ENCODE peak calls at places on chromosomes 11 and 22, in six cellular contexts. S is stimulated activated CD4-positive, alpha-beta T cell treated with anti-CD3 and anti-CD28 coated beads, Interleukin-2, amount 100 ng/mL, for 24 hours; V is NCI-H524 treated with DMSO at 0.1 percent for 48 hours; O is DMS 273 treated with DMSO at 0.1 percent for 48 hours; K is hypothalamus; A is sciatic nerve. N is an unnamed sample.

GRCh38 chr11:114031599-114032320 is 27.8 kb upstream of the ZBTB16 start:
- DNase-seq in V (no peak), O (no peak), S (no peak), A (no peak), K (no peak), N (peak)

GRCh38 chr22:41074941-41075710 is 17.3 kb upstream of the EP300 start:
- DNase-seq in S (no peak), A (no peak), O (no peak), K (no peak), V (no peak), N (no peak)

GRCh38 chr22:17742528-17742902 is 31.8 kb downstream of the BID start:
- DNase-seq in A (peak), S (peak), K (peak), O (no peak), V (no peak), N (no peak)

GRCh38 chr11:113779496-113779895 is at the start of gene CLDN25:
- DNase-seq in S (no peak), A (no peak), O (no peak), V (no peak), K (no peak), N (no peak)

GRCh38 chr11:75782540-75783263 is 14.1 kb downstream of the DGAT2 start:
- DNase-seq in V (no peak), K (no peak), S (no peak), O (no peak), A (no peak), N (no peak)

GRCh38 chr11:94926271-94926625 is 47.1 kb downstream of the CWC15 start:
- DNase-seq in O (no peak), V (no peak), S (no peak), A (no peak), K (no peak), N (no peak)

GRCh38 chr11:43905788-43906187 is 25.2 kb downstream of the ALKBH3 start:
- DNase-seq in A (no peak), S (no peak), V (no peak), O (no peak), K (no peak), N (peak)

GRCh38 chr11:2178906-2179494 is 7.4 kb upstream of the TH start:
- DNase-seq in V (no peak), A (no peak), K (no peak), S (no peak), O (no peak), N (no peak)

GRCh38 chr22:37804886-37805857 is 2.6 kb upstream of the GCAT start:
- DNase-seq in S (peak), A (peak), V (no peak), K (peak), O (peak), N (peak)

GRCh38 chr22:33519140-33519973 is 400.9 kb downstream of the LARGE1 start:
- DNase-seq in S (no peak), V (no peak), O (no peak), A (no peak), K (no peak), N (no peak)

GRCh38 chr11:16191852-16192240 is 164.5 kb downstream of the SOX6 start:
- DNase-seq in S (no peak), A (no peak), K (no peak), O (no peak), V (no peak), N (no peak)

N was measured in tibial artery.